ENCODE peak calls at places on chromosomes 4 and X, in nine cellular contexts. One of them, this sample, is unnamed.

GRCh38 chr4:25949166-25949748 is 35.2 kb downstream of the SMIM20 start:
- DNase-seq in suprapubic skin: no peak
- DNase-seq in kidney epithelial cell: no peak
- DNase-seq in GM10248: no peak
- DNase-seq in choroid plexus epithelial cell: peak
- DNase-seq in PC-3: no peak
- DNase-seq in mucosa of descending colon: no peak
- DNase-seq in thoracic aorta: no peak
- DNase-seq in fibroblast of mammary gland: no peak
- DNase-seq in this sample: no peak

GRCh38 chrX:49176421-49177326 is 5.0 kb downstream of the PLP2 start:
- DNase-seq in mucosa of descending colon: peak
- DNase-seq in thoracic aorta: no peak
- DNase-seq in fibroblast of mammary gland: no peak
- DNase-seq in GM10248: no peak
- DNase-seq in suprapubic skin: peak
- DNase-seq in kidney epithelial cell: no peak
- DNase-seq in choroid plexus epithelial cell: no peak
- DNase-seq in PC-3: no peak
- DNase-seq in this sample: no peak

GRCh38 chr4:4857809-4858508 is 1.5 kb upstream of the MSX1 start:
- DNase-seq in PC-3: no peak
- DNase-seq in thoracic aorta: no peak
- DNase-seq in suprapubic skin: no peak
- DNase-seq in fibroblast of mammary gland: no peak
- DNase-seq in kidney epithelial cell: no peak
- DNase-seq in choroid plexus epithelial cell: no peak
- DNase-seq in mucosa of descending colon: no peak
- DNase-seq in GM10248: no peak
- DNase-seq in this sample: peak

GRCh38 chr4:77579406-77580076 is 26.1 kb upstream of the CXCL13 start:
- DNase-seq in suprapubic skin: no peak
- DNase-seq in mucosa of descending colon: no peak
- DNase-seq in PC-3: peak
- DNase-seq in GM10248: no peak
- DNase-seq in choroid plexus epithelial cell: peak
- DNase-seq in fibroblast of mammary gland: peak
- DNase-seq in kidney epithelial cell: peak
- DNase-seq in thoracic aorta: no peak
- DNase-seq in this sample: no peak

GRCh38 chr4:76689079-76689817 is 208.7 kb downstream of the SOWAHB start:
- DNase-seq in PC-3: peak
- DNase-seq in kidney epithelial cell: no peak
- DNase-seq in suprapubic skin: no peak
- DNase-seq in GM10248: peak
- DNase-seq in thoracic aorta: no peak
- DNase-seq in choroid plexus epithelial cell: peak
- DNase-seq in mucosa of descending colon: peak
- DNase-seq in fibroblast of mammary gland: no peak
- DNase-seq in this sample: peak

GRCh38 chrX:17634542-17635207 is 102.6 kb upstream of the SCML1 start:
- DNase-seq in suprapubic skin: no peak
- DNase-seq in fibroblast of mammary gland: no peak
- DNase-seq in GM10248: no peak
- DNase-seq in mucosa of descending colon: no peak
- DNase-seq in PC-3: no peak
- DNase-seq in kidney epithelial cell: no peak
- DNase-seq in thoracic aorta: no peak
- DNase-seq in choroid plexus epithelial cell: no peak
- DNase-seq in this sample: no peak

GRCh38 chr4:54525602-54526001 is 132.2 kb upstream of the KIT start:
- DNase-seq in thoracic aorta: no peak
- DNase-seq in GM10248: no peak
- DNase-seq in choroid plexus epithelial cell: peak
- DNase-seq in mucosa of descending colon: no peak
- DNase-seq in PC-3: peak
- DNase-seq in fibroblast of mammary gland: peak
- DNase-seq in kidney epithelial cell: no peak
- DNase-seq in suprapubic skin: no peak
- DNase-seq in this sample: no peak

GRCh38 chrX:47574609-47575325 is 7.5 kb upstream of the TIMP1 start:
- DNase-seq in fibroblast of mammary gland: no peak
- DNase-seq in GM10248: peak
- DNase-seq in suprapubic skin: peak
- DNase-seq in choroid plexus epithelial cell: no peak
- DNase-seq in kidney epithelial cell: no peak
- DNase-seq in mucosa of descending colon: peak
- DNase-seq in PC-3: no peak
- DNase-seq in thoracic aorta: no peak
- DNase-seq in this sample: peak

GRCh38 chr4:119103263-119103662 is 32.4 kb upstream of the MYOZ2 start:
- DNase-seq in thoracic aorta: no peak
- DNase-seq in choroid plexus epithelial cell: peak
- DNase-seq in kidney epithelial cell: peak
- DNase-seq in GM10248: no peak
- DNase-seq in PC-3: peak
- DNase-seq in mucosa of descending colon: peak
- DNase-seq in suprapubic skin: peak
- DNase-seq in fibroblast of mammary gland: peak
- DNase-seq in this sample: no peak

GRCh38 chr4:120293341-120293740 is 226.7 kb upstream of the MAD2L1 start:
- DNase-seq in thoracic aorta: no peak
- DNase-seq in mucosa of descending colon: no peak
- DNase-seq in fibroblast of mammary gland: peak
- DNase-seq in choroid plexus epithelial cell: peak
- DNase-seq in GM10248: no peak
- DNase-seq in PC-3: no peak
- DNase-seq in kidney epithelial cell: no peak
- DNase-seq in suprapubic skin: no peak
- DNase-seq in this sample: no peak

GRCh38 chrX:99750721-99751120 is 659.4 kb downstream of the PCDH19 start:
- DNase-seq in thoracic aorta: no peak
- DNase-seq in PC-3: no peak
- DNase-seq in choroid plexus epithelial cell: no peak
- DNase-seq in GM10248: no peak
- DNase-seq in kidney epithelial cell: no peak
- DNase-seq in suprapubic skin: no peak
- DNase-seq in mucosa of descending colon: no peak
- DNase-seq in fibroblast of mammary gland: no peak
- DNase-seq in this sample: no peak

GRCh38 chr4:145618210-145618911 is 824 bp upstream of the MMAA start:
- DNase-seq in PC-3: no peak
- DNase-seq in suprapubic skin: no peak
- DNase-seq in GM10248: peak
- DNase-seq in fibroblast of mammary gland: peak
- DNase-seq in mucosa of descending colon: no peak
- DNase-seq in kidney epithelial cell: no peak
- DNase-seq in thoracic aorta: no peak
- DNase-seq in choroid plexus epithelial cell: peak
- DNase-seq in this sample: peak

GRCh38 chr4:145619639-145619996 is 433 bp downstream of the MMAA start:
- DNase-seq in choroid plexus epithelial cell: peak
- DNase-seq in suprapubic skin: peak
- DNase-seq in fibroblast of mammary gland: peak
- DNase-seq in thoracic aorta: peak
- DNase-seq in mucosa of descending colon: peak
- DNase-seq in GM10248: no peak
- DNase-seq in PC-3: peak
- DNase-seq in kidney epithelial cell: peak
- DNase-seq in this sample: no peak

GRCh38 chr4:145623831-145624230 is 4.6 kb downstream of the MMAA start:
- DNase-seq in choroid plexus epithelial cell: peak
- DNase-seq in thoracic aorta: no peak
- DNase-seq in GM10248: no peak
- DNase-seq in mucosa of descending colon: no peak
- DNase-seq in kidney epithelial cell: no peak
- DNase-seq in fibroblast of mammary gland: peak
- DNase-seq in PC-3: peak
- DNase-seq in suprapubic skin: no peak
- DNase-seq in this sample: peak

GRCh38 chr4:145614235-145614615 is 5.0 kb upstream of the MMAA start:
- DNase-seq in GM10248: no peak
- DNase-seq in fibroblast of mammary gland: no peak
- DNase-seq in suprapubic skin: no peak
- DNase-seq in PC-3: no peak
- DNase-seq in mucosa of descending colon: no peak
- DNase-seq in thoracic aorta: no peak
- DNase-seq in choroid plexus epithelial cell: no peak
- DNase-seq in kidney epithelial cell: no peak
- DNase-seq in this sample: no peak

GRCh38 chr4:145618912-145619638 is at the start of gene MMAA:
- DNase-seq in GM10248: peak
- DNase-seq in fibroblast of mammary gland: peak
- DNase-seq in choroid plexus epithelial cell: peak
- DNase-seq in PC-3: peak
- DNase-seq in mucosa of descending colon: peak
- DNase-seq in suprapubic skin: peak
- DNase-seq in thoracic aorta: peak
- DNase-seq in kidney epithelial cell: peak
- DNase-seq in this sample: peak
- TF ChIP-seq CTCF in GM10248: peak
- TF ChIP-seq CTCF in fibroblast of mammary gland: peak
- TF ChIP-seq CTCF in choroid plexus epithelial cell: peak
- TF ChIP-seq CTCF in PC-3: peak
- TF ChIP-seq CTCF in mucosa of descending colon: no peak
- TF ChIP-seq CTCF in suprapubic skin: peak
- TF ChIP-seq CTCF in thoracic aorta: peak
- TF ChIP-seq CTCF in kidney epithelial cell: peak
- TF ChIP-seq CTCF in this sample: peak

DNA sequence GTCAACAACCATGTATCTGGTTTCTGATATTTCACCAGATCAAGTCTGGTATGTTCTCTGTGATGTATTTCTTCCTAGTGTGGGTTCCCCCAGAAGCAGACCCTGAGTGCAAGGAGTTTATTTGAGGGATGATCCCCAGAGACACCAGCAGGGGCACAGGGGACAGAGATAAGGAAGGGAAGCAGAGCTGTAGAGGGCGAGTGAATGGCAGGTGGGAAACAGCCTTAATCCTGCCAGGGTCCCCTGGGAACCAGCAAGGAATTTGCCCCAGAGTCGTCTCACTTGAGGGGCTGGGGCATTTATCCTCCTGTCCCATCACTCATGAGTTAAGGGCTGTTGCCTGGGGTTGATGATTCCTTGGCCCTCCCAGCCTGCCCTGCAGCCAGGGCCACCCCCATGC is 206.4 kb upstream of the BCOR start:
- DNase-seq in mucosa of descending colon: no peak
- DNase-seq in thoracic aorta: no peak
- DNase-seq in suprapubic skin: no peak
- DNase-seq in choroid plexus epithelial cell: no peak
- DNase-seq in GM10248: no peak
- DNase-seq in kidney epithelial cell: no peak
- DNase-seq in PC-3: no peak
- DNase-seq in fibroblast of mammary gland: no peak
- DNase-seq in this sample: no peak
- TF ChIP-seq CTCF in mucosa of descending colon: no peak
- TF ChIP-seq CTCF in thoracic aorta: no peak
- TF ChIP-seq CTCF in suprapubic skin: no peak
- TF ChIP-seq CTCF in choroid plexus epithelial cell: no peak
- TF ChIP-seq CTCF in GM10248: no peak
- TF ChIP-seq CTCF in kidney epithelial cell: no peak
- TF ChIP-seq CTCF in PC-3: no peak
- TF ChIP-seq CTCF in fibroblast of mammary gland: no peak
- TF ChIP-seq CTCF in this sample: no peak

GRCh38 chr4:135718019-135718418 is 1516.4 kb upstream of the PABPC4L start:
- DNase-seq in choroid plexus epithelial cell: peak
- DNase-seq in PC-3: peak
- DNase-seq in fibroblast of mammary gland: no peak
- DNase-seq in kidney epithelial cell: no peak
- DNase-seq in thoracic aorta: no peak
- DNase-seq in suprapubic skin: no peak
- DNase-seq in mucosa of descending colon: no peak
- DNase-seq in GM10248: no peak
- DNase-seq in this sample: no peak
- TF ChIP-seq CTCF in choroid plexus epithelial cell: peak
- TF ChIP-seq CTCF in PC-3: peak
- TF ChIP-seq CTCF in fibroblast of mammary gland: no peak
- TF ChIP-seq CTCF in kidney epithelial cell: no peak
- TF ChIP-seq CTCF in thoracic aorta: no peak
- TF ChIP-seq CTCF in suprapubic skin: no peak
- TF ChIP-seq CTCF in mucosa of descending colon: no peak
- TF ChIP-seq CTCF in GM10248: no peak
- TF ChIP-seq CTCF in this sample: no peak

GRCh38 chrX:13502590-13502989 is 66.8 kb upstream of the EGFL6 start:
- DNase-seq in thoracic aorta: no peak
- DNase-seq in suprapubic skin: no peak
- DNase-seq in GM10248: no peak
- DNase-seq in fibroblast of mammary gland: no peak
- DNase-seq in mucosa of descending colon: no peak
- DNase-seq in choroid plexus epithelial cell: no peak
- DNase-seq in PC-3: no peak
- DNase-seq in kidney epithelial cell: no peak
- DNase-seq in this sample: no peak

GRCh38 chrX:13511557-13512330 is 57.7 kb upstream of the EGFL6 start:
- DNase-seq in mucosa of descending colon: no peak
- DNase-seq in suprapubic skin: no peak
- DNase-seq in choroid plexus epithelial cell: peak
- DNase-seq in PC-3: no peak
- DNase-seq in GM10248: no peak
- DNase-seq in kidney epithelial cell: no peak
- DNase-seq in fibroblast of mammary gland: peak
- DNase-seq in thoracic aorta: no peak
- DNase-seq in this sample: no peak

GRCh38 chrX:13507893-13508292 is 61.5 kb upstream of the EGFL6 start:
- DNase-seq in thoracic aorta: no peak
- DNase-seq in fibroblast of mammary gland: no peak
- DNase-seq in PC-3: no peak
- DNase-seq in choroid plexus epithelial cell: no peak
- DNase-seq in kidney epithelial cell: no peak
- DNase-seq in mucosa of descending colon: no peak
- DNase-seq in GM10248: no peak
- DNase-seq in suprapubic skin: no peak
- DNase-seq in this sample: no peak

GRCh38 chrX:13506574-13506973 is 62.8 kb upstream of the EGFL6 start:
- DNase-seq in mucosa of descending colon: no peak
- DNase-seq in thoracic aorta: no peak
- DNase-seq in choroid plexus epithelial cell: peak
- DNase-seq in suprapubic skin: no peak
- DNase-seq in GM10248: peak
- DNase-seq in kidney epithelial cell: no peak
- DNase-seq in PC-3: peak
- DNase-seq in fibroblast of mammary gland: peak
- DNase-seq in this sample: peak
- TF ChIP-seq CTCF in mucosa of descending colon: peak
- TF ChIP-seq CTCF in thoracic aorta: peak
- TF ChIP-seq CTCF in choroid plexus epithelial cell: peak
- TF ChIP-seq CTCF in suprapubic skin: peak
- TF ChIP-seq CTCF in GM10248: peak
- TF ChIP-seq CTCF in kidney epithelial cell: peak
- TF ChIP-seq CTCF in PC-3: peak
- TF ChIP-seq CTCF in fibroblast of mammary gland: peak
- TF ChIP-seq CTCF in this sample: no peak

GRCh38 chr4:23680616-23681518 is 209.0 kb downstream of the PPARGC1A start:
- DNase-seq in GM10248: no peak
- DNase-seq in mucosa of descending colon: no peak
- DNase-seq in fibroblast of mammary gland: peak
- DNase-seq in kidney epithelial cell: peak
- DNase-seq in choroid plexus epithelial cell: peak
- DNase-seq in suprapubic skin: no peak
- DNase-seq in thoracic aorta: no peak
- DNase-seq in PC-3: no peak
- DNase-seq in this sample: no peak
- TF ChIP-seq CTCF in GM10248: no peak
- TF ChIP-seq CTCF in mucosa of descending colon: no peak
- TF ChIP-seq CTCF in fibroblast of mammary gland: peak
- TF ChIP-seq CTCF in kidney epithelial cell: peak
- TF ChIP-seq CTCF in choroid plexus epithelial cell: no peak
- TF ChIP-seq CTCF in suprapubic skin: no peak
- TF ChIP-seq CTCF in thoracic aorta: no peak
- TF ChIP-seq CTCF in PC-3: no peak
- TF ChIP-seq CTCF in this sample: no peak